ENCODE peak calls at places on chromosomes 16 and 17, in six cellular contexts. D is stomach, O is tibial nerve, C is prostate gland, H is A549, F is K562. R is an unnamed sample.

GRCh38 chr16:26802440-26802839 is 264.3 kb upstream of the C16orf82 start:
- DNase-seq in D (no peak), O (no peak), C (no peak), H (no peak), F (no peak), R (no peak)

GRCh38 chr17:79859676-79860615 is 20.7 kb upstream of the CBX4 start:
- DNase-seq in D (no peak), O (no peak), C (no peak), H (no peak), F (no peak), R (no peak)

GRCh38 chr17:614637-615546 is 99.7 kb downstream of the VPS53 start:
- DNase-seq in D (no peak), O (no peak), C (no peak), H (no peak), F (no peak), R (no peak)

GRCh38 chr16:86353185-86353584 is 157.1 kb upstream of the FOXF1 start:
- DNase-seq in D (no peak), O (no peak), C (no peak), H (no peak), F (no peak), R (no peak)

GRCh38 chr17:74145756-74146155 is 57.7 kb upstream of the RPL38 start:
- DNase-seq in D (no peak), O (no peak), C (no peak), H (no peak), F (no peak), R (no peak)

GRCh38 chr16:71282943-71283342 is 6.3 kb downstream of the CMTR2 start:
- DNase-seq in D (no peak), O (no peak), C (no peak), H (no peak), F (no peak), R (no peak)

GRCh38 chr16:7392206-7392605 is 59.6 kb downstream of the RBFOX1 start:
- DNase-seq in D (no peak), O (no peak), C (no peak), H (no peak), F (no peak), R (no peak)

GRCh38 chr16:82995927-82996441 is 369.2 kb downstream of the CDH13 start:
- DNase-seq in D (no peak), O (no peak), C (no peak), H (no peak), F (no peak), R (peak; percentile 46)

GRCh38 chr16:11328172-11329079 is 16.8 kb upstream of the RMI2 start:
- DNase-seq in D (peak; percentile 62), O (no peak), C (no peak), H (peak; percentile 78), F (no peak), R (peak; percentile 80)

DNA sequence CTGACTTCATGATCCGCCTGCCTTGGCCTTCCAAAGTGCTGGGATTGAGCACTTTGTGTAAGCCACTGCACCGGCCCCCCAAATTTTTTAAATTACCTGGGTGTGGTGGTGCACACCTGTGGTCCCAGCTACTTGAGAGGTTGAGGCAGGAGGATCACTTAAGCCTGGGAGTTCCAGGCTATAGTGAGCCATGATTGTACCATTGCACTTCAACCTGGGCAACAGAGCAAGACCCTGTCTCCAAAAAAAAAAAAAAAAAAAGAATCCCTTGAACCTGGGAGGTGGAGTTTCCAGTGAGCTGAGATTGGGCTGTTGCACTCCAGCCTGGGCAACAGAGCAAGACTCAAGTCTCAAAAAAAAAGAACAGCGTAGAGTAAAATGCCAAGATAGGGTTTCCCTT is 15.2 kb downstream of the ZNF276 start:
- DNase-seq in D (no peak), O (no peak), C (no peak), H (no peak), F (no peak), R (no peak)
- H3K4me1 ChIP-seq in D (no peaks in the 10 kb centered on the region), O (no peaks in the 10 kb centered on the region), C (no peaks in the 10 kb centered on the region), H (no peaks in the 10 kb centered on the region), F (no peaks in the 10 kb centered on the region), R (no peaks in the 10 kb centered on the region)

GRCh38 chr17:17032131-17032692 is 10.0 kb upstream of the MPRIP start:
- DNase-seq in D (peak; percentile 84), O (no peak), C (no peak), H (peak; percentile 78), F (no peak), R (no peak)
- TF ChIP-seq CTCF in D (no peak), O (peak; percentile 15), C (no peak), H (no peak), F (no peak), R (no peak)

GRCh38 chr16:42069-42457 is 11.3 kb downstream of the POLR3K start:
- DNase-seq in D (no peak), O (no peak), C (no peak), H (no peak), F (no peak), R (no peak)
- TF ChIP-seq POLR2A in D (no peak), O (no peak), C (no peak), H (no peak), F (no peak), R (no peak)

DNA sequence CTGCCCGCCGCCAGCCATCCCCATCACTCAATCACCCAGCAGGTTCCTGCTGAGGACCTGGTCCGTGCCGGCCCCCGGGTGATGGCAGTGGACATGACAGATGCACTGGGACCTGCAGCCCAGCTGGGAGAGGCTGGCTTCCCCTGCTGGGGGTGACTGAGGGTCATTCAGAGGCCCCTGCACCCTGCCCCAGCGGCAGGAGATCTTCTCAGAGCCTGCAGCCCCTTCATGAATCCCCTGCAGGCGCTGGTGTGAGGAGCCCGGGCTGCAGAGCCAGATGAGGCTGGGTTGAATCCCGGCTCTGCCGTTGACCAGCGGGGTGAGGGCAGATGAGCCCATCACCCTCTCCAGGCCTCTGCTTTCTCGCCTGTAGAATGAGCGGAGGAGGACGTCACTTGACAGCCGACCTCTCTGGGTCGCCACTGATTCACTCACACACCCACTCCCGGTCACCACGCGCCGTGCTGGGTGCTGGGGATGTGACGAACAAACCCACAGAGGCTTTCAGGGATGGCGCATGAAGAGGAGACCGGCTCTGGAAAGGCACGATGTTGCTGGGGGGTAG is 95.2 kb upstream of the CIBAR2 start:
- DNase-seq in D (no peak), O (no peak), C (no peak), H (no peak), F (no peak), R (no peak)
- H3K4me1 ChIP-seq in D (peaks cover 29% of the 10 kb centered on the region), O (no peaks in the 10 kb centered on the region), C (peaks cover 4% of the 10 kb centered on the region), H (peaks cover 27% of the 10 kb centered on the region), F (peaks cover 8% of the 10 kb centered on the region), R (peaks cover 29% of the 10 kb centered on the region)

GRCh38 chr17:4712526-4712925 is 2.1 kb downstream of the ARRB2 start:
- DNase-seq in D (no peak), O (no peak), C (no peak), H (no peak), F (no peak), R (no peak)
- TF ChIP-seq CTCF in D (no peak), O (no peak), C (no peak), H (no peak), F (no peak), R (no peak)

GRCh38 chr16:67562918-67563707 is 787 bp downstream of the CTCF start:
- DNase-seq in D (peak; percentile 65), O (no peak), C (peak; percentile 39), H (no peak), F (peak; percentile 67), R (peak; percentile 61)
- TF ChIP-seq POLR2A in D (no peak), O (no peak), C (no peak), H (peak; percentile 35), F (peak; percentile 75), R (peak; percentile 35)

DNA sequence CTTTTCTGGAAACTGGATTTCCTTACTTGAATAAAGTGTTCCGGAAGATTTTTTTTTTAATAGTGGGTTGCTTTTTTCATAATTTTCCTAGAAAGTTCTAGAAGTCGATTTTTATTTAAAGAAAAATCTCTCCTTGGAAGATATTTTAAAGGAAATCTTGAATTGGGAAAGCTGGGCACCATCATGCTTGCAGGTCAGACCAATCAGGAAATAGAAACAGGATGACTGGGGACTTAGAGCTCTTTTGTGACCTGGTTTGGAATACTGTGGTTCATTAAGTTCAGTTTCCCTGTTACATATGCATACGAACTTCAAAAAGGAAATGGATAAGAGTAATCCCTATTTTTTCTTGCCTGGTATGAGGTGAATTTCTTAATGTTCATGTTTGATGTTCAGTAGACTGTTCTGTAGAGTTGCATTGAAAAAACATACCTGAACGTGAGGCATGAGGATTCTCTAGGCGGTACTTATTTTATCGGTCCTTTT is 1.2 kb downstream of the NFATC3 start:
- DNase-seq in D (no peak), O (no peak), C (no peak), H (peak; percentile 69), F (no peak), R (no peak)
- H3K4me1 ChIP-seq in D (peaks cover 53% of the 10 kb centered on the region), O (no peaks in the 10 kb centered on the region), C (peaks cover 6% of the 10 kb centered on the region), H (peaks cover 43% of the 10 kb centered on the region), F (peaks cover 35% of the 10 kb centered on the region), R (no peaks in the 10 kb centered on the region)

GRCh38 chr17:48478224-48479013 is 48.4 kb upstream of the SKAP1 start:
- DNase-seq in D (no peak), O (no peak), C (no peak), H (no peak), F (peak; percentile 63), R (no peak)
- TF ChIP-seq CTCF in D (no peak), O (no peak), C (no peak), H (no peak), F (peak; percentile 12), R (no peak)